ENCODE peak calls at places on chromosomes 6 and 20, in ten cellular contexts. One of them, this sample, is unnamed.

GRCh38 chr20:51360451-51361230 is 181.9 kb downstream of the NFATC2 start:
- DNase-seq in ovary: no peak
- DNase-seq in NCI-H1105: no peak
- DNase-seq in HT1080: peak; percentile 100
- DNase-seq in HEK293T: no peak
- DNase-seq in CD8-positive, alpha-beta T cell: no peak
- DNase-seq in stimulated activated CD4-positive, alpha-beta T cell treated with anti-CD3 and anti-CD28 coated beads, Interleukin-2, amount 100 ng/mL, for 48 hours: no peak
- DNase-seq in EL: peak; percentile 99
- DNase-seq in GM13976: no peak
- DNase-seq in cardiac muscle cell: no peak
- DNase-seq in this sample: no peak

GRCh38 chr20:36847009-36847709 is 28.8 kb upstream of the TLDC2 start:
- DNase-seq in ovary: peak; percentile 73
- DNase-seq in NCI-H1105: no peak
- DNase-seq in HT1080: no peak
- DNase-seq in HEK293T: no peak
- DNase-seq in CD8-positive, alpha-beta T cell: no peak
- DNase-seq in stimulated activated CD4-positive, alpha-beta T cell treated with anti-CD3 and anti-CD28 coated beads, Interleukin-2, amount 100 ng/mL, for 48 hours: no peak
- DNase-seq in EL: peak; percentile 89
- DNase-seq in GM13976: no peak
- DNase-seq in cardiac muscle cell: peak; percentile 40
- DNase-seq in this sample: peak; percentile 76

GRCh38 chr6:126432564-126432963 is 92.6 kb downstream of the CENPW start:
- DNase-seq in ovary: no peak
- DNase-seq in NCI-H1105: no peak
- DNase-seq in HT1080: no peak
- DNase-seq in HEK293T: no peak
- DNase-seq in CD8-positive, alpha-beta T cell: no peak
- DNase-seq in stimulated activated CD4-positive, alpha-beta T cell treated with anti-CD3 and anti-CD28 coated beads, Interleukin-2, amount 100 ng/mL, for 48 hours: no peak
- DNase-seq in EL: no peak
- DNase-seq in GM13976: no peak
- DNase-seq in cardiac muscle cell: no peak
- DNase-seq in this sample: no peak

GRCh38 chr20:48697845-48698491 is 129.8 kb downstream of the PREX1 start:
- DNase-seq in ovary: peak; percentile 50
- DNase-seq in NCI-H1105: peak; percentile 88
- DNase-seq in HT1080: peak; percentile 57
- DNase-seq in HEK293T: peak; percentile 30
- DNase-seq in CD8-positive, alpha-beta T cell: no peak
- DNase-seq in stimulated activated CD4-positive, alpha-beta T cell treated with anti-CD3 and anti-CD28 coated beads, Interleukin-2, amount 100 ng/mL, for 48 hours: no peak
- DNase-seq in EL: peak; percentile 82
- DNase-seq in GM13976: no peak
- DNase-seq in cardiac muscle cell: peak; percentile 97
- DNase-seq in this sample: peak; percentile 87

GRCh38 chr6:20569000-20569610 is 34.8 kb downstream of the CDKAL1 start:
- DNase-seq in ovary: no peak
- DNase-seq in NCI-H1105: peak; percentile 77
- DNase-seq in HT1080: peak; percentile 83
- DNase-seq in HEK293T: no peak
- DNase-seq in CD8-positive, alpha-beta T cell: no peak
- DNase-seq in stimulated activated CD4-positive, alpha-beta T cell treated with anti-CD3 and anti-CD28 coated beads, Interleukin-2, amount 100 ng/mL, for 48 hours: no peak
- DNase-seq in EL: peak; percentile 17
- DNase-seq in GM13976: no peak
- DNase-seq in cardiac muscle cell: no peak
- DNase-seq in this sample: no peak

GRCh38 chr20:33803921-33804337 is 7.2 kb upstream of the CHMP4B start:
- DNase-seq in ovary: no peak
- DNase-seq in NCI-H1105: no peak
- DNase-seq in HT1080: peak; percentile 78
- DNase-seq in HEK293T: no peak
- DNase-seq in CD8-positive, alpha-beta T cell: no peak
- DNase-seq in stimulated activated CD4-positive, alpha-beta T cell treated with anti-CD3 and anti-CD28 coated beads, Interleukin-2, amount 100 ng/mL, for 48 hours: no peak
- DNase-seq in EL: peak; percentile 60
- DNase-seq in GM13976: no peak
- DNase-seq in cardiac muscle cell: no peak
- DNase-seq in this sample: no peak

GRCh38 chr6:169617562-169617961 is 84.3 kb downstream of the WDR27 start:
- DNase-seq in ovary: no peak
- DNase-seq in NCI-H1105: no peak
- DNase-seq in HT1080: no peak
- DNase-seq in HEK293T: no peak
- DNase-seq in CD8-positive, alpha-beta T cell: no peak
- DNase-seq in stimulated activated CD4-positive, alpha-beta T cell treated with anti-CD3 and anti-CD28 coated beads, Interleukin-2, amount 100 ng/mL, for 48 hours: no peak
- DNase-seq in EL: no peak
- DNase-seq in GM13976: no peak
- DNase-seq in cardiac muscle cell: no peak
- DNase-seq in this sample: no peak

GRCh38 chr6:4291453-4292403 is 156.4 kb upstream of the ECI2 start:
- DNase-seq in ovary: no peak
- DNase-seq in NCI-H1105: no peak
- DNase-seq in HT1080: peak; percentile 76
- DNase-seq in HEK293T: no peak
- DNase-seq in CD8-positive, alpha-beta T cell: no peak
- DNase-seq in stimulated activated CD4-positive, alpha-beta T cell treated with anti-CD3 and anti-CD28 coated beads, Interleukin-2, amount 100 ng/mL, for 48 hours: no peak
- DNase-seq in EL: peak; percentile 33
- DNase-seq in GM13976: no peak
- DNase-seq in cardiac muscle cell: no peak
- DNase-seq in this sample: no peak

GRCh38 chr6:116530436-116530835 is 15.0 kb downstream of the TRAPPC3L start:
- DNase-seq in ovary: no peak
- DNase-seq in NCI-H1105: peak; percentile 86
- DNase-seq in HT1080: no peak
- DNase-seq in HEK293T: no peak
- DNase-seq in CD8-positive, alpha-beta T cell: no peak
- DNase-seq in stimulated activated CD4-positive, alpha-beta T cell treated with anti-CD3 and anti-CD28 coated beads, Interleukin-2, amount 100 ng/mL, for 48 hours: no peak
- DNase-seq in EL: no peak
- DNase-seq in GM13976: no peak
- DNase-seq in cardiac muscle cell: no peak
- DNase-seq in this sample: no peak

GRCh38 chr20:50335105-50335504 is 144.5 kb downstream of the CEBPB start:
- DNase-seq in ovary: no peak
- DNase-seq in NCI-H1105: peak; percentile 26
- DNase-seq in HT1080: peak; percentile 65
- DNase-seq in HEK293T: peak; percentile 60
- DNase-seq in CD8-positive, alpha-beta T cell: no peak
- DNase-seq in stimulated activated CD4-positive, alpha-beta T cell treated with anti-CD3 and anti-CD28 coated beads, Interleukin-2, amount 100 ng/mL, for 48 hours: no peak
- DNase-seq in EL: no peak
- DNase-seq in GM13976: no peak
- DNase-seq in cardiac muscle cell: peak; percentile 65
- DNase-seq in this sample: no peak

GRCh38 chr20:48317578-48317977 is 510.2 kb downstream of the PREX1 start:
- DNase-seq in ovary: no peak
- DNase-seq in NCI-H1105: no peak
- DNase-seq in HT1080: no peak
- DNase-seq in HEK293T: no peak
- DNase-seq in CD8-positive, alpha-beta T cell: no peak
- DNase-seq in stimulated activated CD4-positive, alpha-beta T cell treated with anti-CD3 and anti-CD28 coated beads, Interleukin-2, amount 100 ng/mL, for 48 hours: no peak
- DNase-seq in EL: no peak
- DNase-seq in GM13976: no peak
- DNase-seq in cardiac muscle cell: no peak
- DNase-seq in this sample: no peak

GRCh38 chr6:116685437-116685993 is 4.5 kb downstream of the KPNA5 start:
- DNase-seq in ovary: no peak
- DNase-seq in NCI-H1105: no peak
- DNase-seq in HT1080: no peak
- DNase-seq in HEK293T: no peak
- DNase-seq in CD8-positive, alpha-beta T cell: no peak
- DNase-seq in stimulated activated CD4-positive, alpha-beta T cell treated with anti-CD3 and anti-CD28 coated beads, Interleukin-2, amount 100 ng/mL, for 48 hours: no peak
- DNase-seq in EL: no peak
- DNase-seq in GM13976: no peak
- DNase-seq in cardiac muscle cell: no peak
- DNase-seq in this sample: no peak

GRCh38 chr6:131949909-131950766 is 1.0 kb downstream of the CCN2 start:
- DNase-seq in ovary: peak; percentile 79
- DNase-seq in NCI-H1105: peak; percentile 74
- DNase-seq in HT1080: peak; percentile 85
- DNase-seq in HEK293T: peak; percentile 85
- DNase-seq in CD8-positive, alpha-beta T cell: no peak
- DNase-seq in stimulated activated CD4-positive, alpha-beta T cell treated with anti-CD3 and anti-CD28 coated beads, Interleukin-2, amount 100 ng/mL, for 48 hours: no peak
- DNase-seq in EL: peak; percentile 89
- DNase-seq in GM13976: peak; percentile 69
- DNase-seq in cardiac muscle cell: peak; percentile 88
- DNase-seq in this sample: peak; percentile 74

GRCh38 chr6:11083491-11083890 is 10.1 kb upstream of the SMIM13 start:
- DNase-seq in ovary: no peak
- DNase-seq in NCI-H1105: no peak
- DNase-seq in HT1080: peak; percentile 34
- DNase-seq in HEK293T: no peak
- DNase-seq in CD8-positive, alpha-beta T cell: no peak
- DNase-seq in stimulated activated CD4-positive, alpha-beta T cell treated with anti-CD3 and anti-CD28 coated beads, Interleukin-2, amount 100 ng/mL, for 48 hours: no peak
- DNase-seq in EL: peak; percentile 57
- DNase-seq in GM13976: no peak
- DNase-seq in cardiac muscle cell: no peak
- DNase-seq in this sample: no peak

GRCh38 chr6:40599580-40599979 is 12.4 kb upstream of the LRFN2 start:
- DNase-seq in ovary: peak; percentile 29
- DNase-seq in NCI-H1105: no peak
- DNase-seq in HT1080: no peak
- DNase-seq in HEK293T: no peak
- DNase-seq in CD8-positive, alpha-beta T cell: no peak
- DNase-seq in stimulated activated CD4-positive, alpha-beta T cell treated with anti-CD3 and anti-CD28 coated beads, Interleukin-2, amount 100 ng/mL, for 48 hours: no peak
- DNase-seq in EL: no peak
- DNase-seq in GM13976: no peak
- DNase-seq in cardiac muscle cell: peak; percentile 49
- DNase-seq in this sample: no peak

GRCh38 chr6:75098709-75099108 is 107.1 kb downstream of the COL12A1 start:
- DNase-seq in ovary: peak; percentile 71
- DNase-seq in NCI-H1105: no peak
- DNase-seq in HT1080: peak; percentile 89
- DNase-seq in HEK293T: peak; percentile 22
- DNase-seq in CD8-positive, alpha-beta T cell: no peak
- DNase-seq in stimulated activated CD4-positive, alpha-beta T cell treated with anti-CD3 and anti-CD28 coated beads, Interleukin-2, amount 100 ng/mL, for 48 hours: no peak
- DNase-seq in EL: peak; percentile 97
- DNase-seq in GM13976: no peak
- DNase-seq in cardiac muscle cell: no peak
- DNase-seq in this sample: peak; percentile 58

GRCh38 chr6:42045538-42046460 is 4.5 kb upstream of the TAF8 start:
- DNase-seq in ovary: peak; percentile 92
- DNase-seq in NCI-H1105: peak; percentile 89
- DNase-seq in HT1080: peak; percentile 85
- DNase-seq in HEK293T: peak; percentile 42
- DNase-seq in CD8-positive, alpha-beta T cell: peak; percentile 80
- DNase-seq in stimulated activated CD4-positive, alpha-beta T cell treated with anti-CD3 and anti-CD28 coated beads, Interleukin-2, amount 100 ng/mL, for 48 hours: no peak
- DNase-seq in EL: peak; percentile 70
- DNase-seq in GM13976: peak; percentile 61
- DNase-seq in cardiac muscle cell: peak; percentile 56
- DNase-seq in this sample: peak; percentile 97

GRCh38 chr6:1182722-1183521 is 129.0 kb upstream of the FOXQ1 start:
- DNase-seq in ovary: no peak
- DNase-seq in NCI-H1105: no peak
- DNase-seq in HT1080: no peak
- DNase-seq in HEK293T: no peak
- DNase-seq in CD8-positive, alpha-beta T cell: no peak
- DNase-seq in stimulated activated CD4-positive, alpha-beta T cell treated with anti-CD3 and anti-CD28 coated beads, Interleukin-2, amount 100 ng/mL, for 48 hours: no peak
- DNase-seq in EL: no peak
- DNase-seq in GM13976: no peak
- DNase-seq in cardiac muscle cell: no peak
- DNase-seq in this sample: no peak

GRCh38 chr6:7886132-7886531 is 24.5 kb downstream of the TXNDC5 start:
- DNase-seq in ovary: no peak
- DNase-seq in NCI-H1105: no peak
- DNase-seq in HT1080: no peak
- DNase-seq in HEK293T: no peak
- DNase-seq in CD8-positive, alpha-beta T cell: no peak
- DNase-seq in stimulated activated CD4-positive, alpha-beta T cell treated with anti-CD3 and anti-CD28 coated beads, Interleukin-2, amount 100 ng/mL, for 48 hours: no peak
- DNase-seq in EL: no peak
- DNase-seq in GM13976: no peak
- DNase-seq in cardiac muscle cell: no peak
- DNase-seq in this sample: no peak

GRCh38 chr20:11072982-11073381 is 399.2 kb upstream of the JAG1 start:
- DNase-seq in ovary: no peak
- DNase-seq in NCI-H1105: no peak
- DNase-seq in HT1080: no peak
- DNase-seq in HEK293T: no peak
- DNase-seq in CD8-positive, alpha-beta T cell: no peak
- DNase-seq in stimulated activated CD4-positive, alpha-beta T cell treated with anti-CD3 and anti-CD28 coated beads, Interleukin-2, amount 100 ng/mL, for 48 hours: no peak
- DNase-seq in EL: no peak
- DNase-seq in GM13976: no peak
- DNase-seq in cardiac muscle cell: no peak
- DNase-seq in this sample: no peak

GRCh38 chr6:53347250-53347920 is 1.4 kb downstream of the ELOVL5 start:
- DNase-seq in ovary: no peak
- DNase-seq in NCI-H1105: no peak
- DNase-seq in HT1080: peak; percentile 11
- DNase-seq in HEK293T: no peak
- DNase-seq in CD8-positive, alpha-beta T cell: peak; percentile 18
- DNase-seq in stimulated activated CD4-positive, alpha-beta T cell treated with anti-CD3 and anti-CD28 coated beads, Interleukin-2, amount 100 ng/mL, for 48 hours: no peak
- DNase-seq in EL: peak; percentile 47
- DNase-seq in GM13976: no peak
- DNase-seq in cardiac muscle cell: peak; percentile 42
- DNase-seq in this sample: no peak

GRCh38 chr20:24994470-24995368 is 2.2 kb upstream of the APMAP start:
- DNase-seq in ovary: peak; percentile 84
- DNase-seq in NCI-H1105: peak; percentile 61
- DNase-seq in HT1080: peak; percentile 70
- DNase-seq in HEK293T: peak; percentile 79
- DNase-seq in CD8-positive, alpha-beta T cell: peak; percentile 78
- DNase-seq in stimulated activated CD4-positive, alpha-beta T cell treated with anti-CD3 and anti-CD28 coated beads, Interleukin-2, amount 100 ng/mL, for 48 hours: peak; percentile 82
- DNase-seq in EL: peak; percentile 76
- DNase-seq in GM13976: peak; percentile 80
- DNase-seq in cardiac muscle cell: peak; percentile 82
- DNase-seq in this sample: peak; percentile 92

GRCh38 chr6:136365781-136366354 is 76.2 kb upstream of the BCLAF1 start:
- DNase-seq in ovary: no peak
- DNase-seq in NCI-H1105: no peak
- DNase-seq in HT1080: peak; percentile 6
- DNase-seq in HEK293T: no peak
- DNase-seq in CD8-positive, alpha-beta T cell: no peak
- DNase-seq in stimulated activated CD4-positive, alpha-beta T cell treated with anti-CD3 and anti-CD28 coated beads, Interleukin-2, amount 100 ng/mL, for 48 hours: peak; percentile 5
- DNase-seq in EL: no peak
- DNase-seq in GM13976: no peak
- DNase-seq in cardiac muscle cell: no peak
- DNase-seq in this sample: peak; percentile 53

GRCh38 chr6:101534386-101534785 is 140.9 kb downstream of the GRIK2 start:
- DNase-seq in ovary: no peak
- DNase-seq in NCI-H1105: no peak
- DNase-seq in HT1080: peak; percentile 10
- DNase-seq in HEK293T: no peak
- DNase-seq in CD8-positive, alpha-beta T cell: no peak
- DNase-seq in stimulated activated CD4-positive, alpha-beta T cell treated with anti-CD3 and anti-CD28 coated beads, Interleukin-2, amount 100 ng/mL, for 48 hours: no peak
- DNase-seq in EL: peak; percentile 59
- DNase-seq in GM13976: no peak
- DNase-seq in cardiac muscle cell: no peak
- DNase-seq in this sample: no peak

GRCh38 chr6:164097557-164098398 is 683.3 kb downstream of the QKI start:
- DNase-seq in ovary: no peak
- DNase-seq in NCI-H1105: no peak
- DNase-seq in HT1080: peak; percentile 79
- DNase-seq in HEK293T: no peak
- DNase-seq in CD8-positive, alpha-beta T cell: no peak
- DNase-seq in stimulated activated CD4-positive, alpha-beta T cell treated with anti-CD3 and anti-CD28 coated beads, Interleukin-2, amount 100 ng/mL, for 48 hours: no peak
- DNase-seq in EL: peak; percentile 83
- DNase-seq in GM13976: no peak
- DNase-seq in cardiac muscle cell: peak; percentile 29
- DNase-seq in this sample: peak; percentile 54

GRCh38 chr6:4723383-4723782 is 52.8 kb upstream of the CDYL start:
- DNase-seq in ovary: no peak
- DNase-seq in NCI-H1105: no peak
- DNase-seq in HT1080: no peak
- DNase-seq in HEK293T: no peak
- DNase-seq in CD8-positive, alpha-beta T cell: no peak
- DNase-seq in stimulated activated CD4-positive, alpha-beta T cell treated with anti-CD3 and anti-CD28 coated beads, Interleukin-2, amount 100 ng/mL, for 48 hours: no peak
- DNase-seq in EL: no peak
- DNase-seq in GM13976: no peak
- DNase-seq in cardiac muscle cell: no peak
- DNase-seq in this sample: no peak

GRCh38 chr20:52799130-52799529 is 173.0 kb upstream of the TSHZ2 start:
- DNase-seq in ovary: no peak
- DNase-seq in NCI-H1105: no peak
- DNase-seq in HT1080: no peak
- DNase-seq in HEK293T: no peak
- DNase-seq in CD8-positive, alpha-beta T cell: no peak
- DNase-seq in stimulated activated CD4-positive, alpha-beta T cell treated with anti-CD3 and anti-CD28 coated beads, Interleukin-2, amount 100 ng/mL, for 48 hours: no peak
- DNase-seq in EL: no peak
- DNase-seq in GM13976: no peak
- DNase-seq in cardiac muscle cell: no peak
- DNase-seq in this sample: no peak

GRCh38 chr20:45011108-45011526 is 44.8 kb downstream of the STK4 start:
- DNase-seq in ovary: peak; percentile 32
- DNase-seq in NCI-H1105: peak; percentile 36
- DNase-seq in HT1080: peak; percentile 59
- DNase-seq in HEK293T: peak; percentile 44
- DNase-seq in CD8-positive, alpha-beta T cell: peak; percentile 38
- DNase-seq in stimulated activated CD4-positive, alpha-beta T cell treated with anti-CD3 and anti-CD28 coated beads, Interleukin-2, amount 100 ng/mL, for 48 hours: peak; percentile 48
- DNase-seq in EL: peak; percentile 84
- DNase-seq in GM13976: peak; percentile 36
- DNase-seq in cardiac muscle cell: peak; percentile 66
- DNase-seq in this sample: peak; percentile 50

This sample was measured in heart left ventricle.